ENCODE peak calls at places on chromosomes 3 and 15, in ten cellular contexts. R is fibroblast of lung, Q is GM13976, J is AG10803, F is lower leg skin, Z is mesothelial cell of epicardium, B is prostate gland, H is B cell, S is upper lobe of left lung, A is heart left ventricle. W is an unnamed sample.

GRCh38 chr15:42060797-42061196 is 33.6 kb downstream of the PLA2G4D start:
- DNase-seq in Q (no peak), F (peak), S (no peak), A (no peak), Z (peak), R (no peak), H (no peak), B (no peak), J (no peak), W (no peak)

GRCh38 chr3:175082631-175083030 is 223.5 kb downstream of the NAALADL2 start:
- DNase-seq in A (no peak), S (no peak), J (no peak), B (no peak), H (no peak), Z (no peak), Q (no peak), R (no peak), F (no peak), W (no peak)

GRCh38 chr3:45034612-45035252 is 8.6 kb downstream of the CLEC3B start:
- DNase-seq in J (no peak), S (peak), Q (peak), H (no peak), B (no peak), Z (no peak), R (no peak), A (peak), F (peak), W (peak)

GRCh38 chr15:32919749-32920414 is 202.1 kb downstream of the GREM1 start:
- DNase-seq in Z (no peak), Q (no peak), B (no peak), S (no peak), A (no peak), R (peak), J (peak), F (no peak), H (no peak), W (no peak)

GRCh38 chr3:108953210-108953609 is 469 bp downstream of the GUCA1C start:
- DNase-seq in H (no peak), Q (no peak), B (no peak), A (no peak), F (no peak), S (no peak), Z (no peak), J (no peak), R (no peak), W (no peak)

GRCh38 chr15:58553365-58553918 is 121.7 kb downstream of the LIPC start:
- DNase-seq in B (no peak), Z (no peak), F (peak), A (no peak), J (no peak), Q (no peak), H (no peak), R (no peak), S (no peak), W (no peak)

GRCh38 chr3:12479919-12480425 is 4.3 kb upstream of the TSEN2 start:
- DNase-seq in S (no peak), R (peak), B (no peak), Q (peak), Z (no peak), H (no peak), J (peak), A (no peak), F (no peak), W (peak)

GRCh38 chr3:186044427-186044826 is 64.5 kb downstream of the ETV5 start:
- DNase-seq in H (no peak), Q (no peak), Z (no peak), R (no peak), B (no peak), S (peak), F (no peak), A (no peak), J (no peak), W (no peak)

GRCh38 chr3:9886328-9886727 is 4.1 kb upstream of the JAGN1 start:
- DNase-seq in Z (no peak), F (no peak), J (no peak), Q (no peak), R (no peak), A (no peak), H (no peak), B (no peak), S (no peak), W (no peak)
- TF ChIP-seq CTCF in Z (no peak), F (no peak), J (no peak), Q (no peak), R (no peak), A (no peak), H (no peak), B (no peak), S (no peak), W (no peak)

GRCh38 chr3:151866711-151867410 is 6.6 kb upstream of the SUCNR1 start:
- DNase-seq in Z (no peak), H (no peak), S (no peak), R (peak), J (no peak), Q (no peak), A (no peak), F (no peak), B (no peak), W (no peak)
- TF ChIP-seq CTCF in Z (no peak), H (no peak), S (no peak), R (no peak), J (no peak), Q (no peak), A (no peak), F (no peak), B (no peak), W (no peak)

DNA sequence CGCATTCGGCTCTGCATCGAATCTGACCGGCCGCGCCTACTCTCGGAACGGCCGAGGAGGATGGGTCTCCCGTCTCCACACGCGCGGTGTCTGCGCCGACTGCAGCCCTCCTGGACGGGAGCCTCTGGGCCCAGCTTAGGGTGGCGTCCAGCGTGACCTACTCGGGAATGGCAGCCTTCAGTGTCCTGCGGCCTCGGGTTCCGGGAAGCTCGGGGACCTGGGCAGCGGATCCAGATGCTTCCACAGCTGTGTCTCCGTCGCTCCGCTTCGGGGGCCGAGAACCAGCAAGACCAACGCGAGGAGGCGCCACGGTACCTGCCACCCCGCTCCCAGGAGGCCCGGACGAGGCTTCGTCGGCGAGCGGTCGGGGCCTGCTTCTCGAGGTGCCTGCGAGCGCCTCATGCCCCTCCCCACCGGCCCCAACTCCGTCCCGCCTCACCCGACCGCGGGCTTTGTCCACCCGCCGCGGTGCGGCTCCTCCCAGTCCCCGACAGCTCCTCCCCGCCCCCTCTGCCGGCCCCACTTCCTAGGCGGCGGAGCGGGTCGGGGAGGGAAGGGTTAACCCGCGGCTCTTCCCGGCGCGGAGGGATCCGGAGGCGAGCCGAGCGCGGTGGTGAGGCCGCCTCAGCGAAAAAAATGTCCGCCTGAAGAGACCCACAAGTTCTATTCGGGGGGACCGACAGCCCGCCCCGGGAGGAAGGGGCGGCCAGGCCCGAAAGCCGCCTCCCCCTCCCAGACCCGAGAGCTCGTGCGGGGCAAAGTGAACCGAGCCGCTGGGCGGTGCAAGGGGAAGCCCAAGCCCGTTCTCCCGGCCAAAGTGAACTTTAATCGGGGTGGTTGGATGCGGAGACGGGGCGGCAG is at the start of gene TCF12:
- DNase-seq in B (peak), R (peak), S (peak), Z (peak), H (peak), J (peak), Q (peak), A (peak), F (peak), W (peak)
- TF ChIP-seq CTCF in B (peak), R (peak), S (peak), Z (no peak), H (peak), J (peak), Q (peak), A (peak), F (no peak), W (peak)

DNA sequence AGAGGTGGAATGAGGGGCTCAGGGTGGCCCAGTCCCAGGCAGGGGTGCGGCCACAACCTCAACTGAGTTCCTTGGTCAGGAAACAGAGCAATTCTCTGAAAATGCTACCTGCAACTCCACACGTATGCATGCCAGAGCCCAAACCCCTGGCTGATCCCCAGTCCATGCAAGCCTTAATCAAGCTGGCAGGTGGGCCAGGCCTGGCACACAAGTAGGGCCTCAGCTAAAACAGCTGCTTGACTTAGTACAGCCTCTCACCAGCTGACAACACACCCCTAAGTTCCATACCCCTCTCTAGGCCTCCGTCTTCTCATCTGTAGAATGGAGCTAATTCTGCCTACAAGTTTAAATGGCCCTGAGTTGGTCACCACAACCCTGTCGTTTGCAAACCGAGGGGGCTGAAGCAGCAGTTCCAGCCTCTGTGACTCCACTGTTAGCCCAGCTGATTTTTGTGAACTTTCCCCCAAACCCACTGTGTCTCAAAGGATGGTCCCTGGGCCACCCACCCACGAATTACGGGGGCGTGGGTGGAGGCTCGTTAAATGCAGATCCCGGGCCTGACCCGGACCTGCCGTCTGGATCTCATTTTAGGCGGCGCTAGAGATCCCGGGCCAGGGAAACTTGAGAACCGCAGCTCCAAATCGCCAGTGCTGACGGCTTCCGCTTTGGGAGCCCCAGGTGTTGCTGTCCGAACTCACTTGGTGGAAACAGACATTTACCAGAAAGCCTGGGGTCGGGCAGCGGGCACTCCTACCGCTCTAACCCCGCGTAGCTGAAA is 927 bp downstream of the CHDH start:
- DNase-seq in R (peak), F (peak), A (peak), Q (peak), H (no peak), Z (no peak), B (peak), J (peak), S (peak), W (peak)
- TF ChIP-seq CTCF in R (peak), F (no peak), A (no peak), Q (no peak), H (no peak), Z (no peak), B (peak), J (peak), S (no peak), W (peak)